ENCODE peak calls at places on chromosomes 2 and 18, in seven cellular contexts. Z is K562, I is adrenal gland, E is spleen, B is lower leg skin, Y is body of pancreas, T is A549. N is an unnamed sample.
A peak's percentile ranks its signal among the peaks of the same experiment; 100 is the strongest.

GRCh38 chr2:197972017-197972416 is 167.6 kb downstream of the PLCL1 start:
- DNase-seq in I (peak; percentile 85), T (no peak), E (no peak), Y (peak; percentile 54), Z (no peak), B (peak; percentile 59), N (peak; percentile 72)

GRCh38 chr2:66901344-66901743 is 466.4 kb downstream of the MEIS1 start:
- DNase-seq in Y (no peak), Z (no peak), B (no peak), E (no peak), T (no peak), I (no peak), N (no peak)

GRCh38 chr2:121326628-121327027 is 41.6 kb upstream of the TFCP2L1 start:
- DNase-seq in Z (no peak), T (no peak), I (no peak), E (no peak), B (no peak), Y (no peak), N (no peak)

GRCh38 chr2:201257381-201257940 is 2.9 kb upstream of the CASP8 start:
- DNase-seq in E (peak; percentile 89), I (peak; percentile 14), Y (peak; percentile 41), Z (peak; percentile 37), T (no peak), B (no peak), N (peak; percentile 5)

GRCh38 chr2:106825161-106825560 is 60.8 kb downstream of the ST6GAL2 start:
- DNase-seq in I (no peak), Y (no peak), Z (no peak), B (no peak), T (peak; percentile 17), E (no peak), N (no peak)

GRCh38 chr18:77207540-77207939 is 42.1 kb upstream of the GALR1 start:
- DNase-seq in B (peak; percentile 65), Z (no peak), Y (peak; percentile 83), E (no peak), T (peak; percentile 68), I (peak; percentile 68), N (peak; percentile 65)

GRCh38 chr2:168685619-168686453 is 116.6 kb upstream of the NOSTRIN start:
- DNase-seq in T (no peak), Z (peak; percentile 23), B (no peak), Y (no peak), I (no peak), E (no peak), N (no peak)

GRCh38 chr2:216949685-216950397 is 90.0 kb upstream of the TNP1 start:
- DNase-seq in B (no peak), I (no peak), T (no peak), Z (no peak), E (no peak), Y (no peak), N (no peak)

GRCh38 chr2:54964271-54964670 is 86.0 kb downstream of the RTN4 start:
- DNase-seq in Y (no peak), E (no peak), T (no peak), B (no peak), I (no peak), Z (no peak), N (peak; percentile 60)

GRCh38 chr2:118577202-118577601 is 270.2 kb downstream of the EN1 start:
- DNase-seq in E (no peak), I (no peak), Y (no peak), B (no peak), T (no peak), Z (no peak), N (no peak)

GRCh38 chr2:217948897-217949296 is 53.9 kb downstream of the TNS1 start:
- DNase-seq in Z (no peak), Y (no peak), E (peak; percentile 54), B (no peak), I (no peak), T (no peak), N (no peak)

GRCh38 chr2:100291152-100291970 is 30.9 kb downstream of the LONRF2 start:
- DNase-seq in Y (peak; percentile 64), I (peak; percentile 97), E (no peak), B (no peak), T (peak; percentile 99), Z (peak; percentile 90), N (peak; percentile 99)

GRCh38 chr2:224147174-224147573 is 108.1 kb upstream of the SERPINE2 start:
- DNase-seq in Y (no peak), T (peak; percentile 27), Z (no peak), E (no peak), B (no peak), I (no peak), N (peak; percentile 30)

GRCh38 chr18:23143059-23143831 is 8.0 kb downstream of the CABLES1 start:
- DNase-seq in I (peak; percentile 68), T (no peak), Y (peak; percentile 42), B (peak; percentile 79), Z (no peak), E (no peak), N (no peak)

GRCh38 chr2:234873828-234874173 is 78.0 kb upstream of the SH3BP4 start:
- DNase-seq in E (no peak), I (no peak), Y (peak; percentile 33), Z (no peak), B (peak; percentile 31), T (peak; percentile 33), N (peak; percentile 70)

GRCh38 chr2:202037086-202037485 is 3.4 kb downstream of the FZD7 start:
- DNase-seq in T (no peak), Z (no peak), E (no peak), I (no peak), Y (no peak), B (no peak), N (peak; percentile 63)

GRCh38 chr2:8312861-8313768 is 368.7 kb upstream of the ID2 start:
- DNase-seq in T (peak; percentile 28), I (no peak), B (peak; percentile 13), Z (peak; percentile 59), Y (no peak), E (no peak), N (peak; percentile 11)

GRCh38 chr2:71531522-71532047 is 78.2 kb downstream of the DYSF start:
- DNase-seq in T (peak; percentile 55), I (no peak), E (no peak), Y (no peak), B (no peak), Z (peak; percentile 30), N (peak; percentile 25)

GRCh38 chr2:227339098-227339599 is 14.1 kb downstream of the MFF start:
- DNase-seq in E (no peak), Y (no peak), Z (no peak), B (no peak), I (no peak), T (peak; percentile 27), N (no peak)

GRCh38 chr2:25557179-25558036 is 116.0 kb downstream of the DTNB start:
- DNase-seq in E (no peak), T (no peak), Z (no peak), Y (no peak), B (no peak), I (no peak), N (no peak)

GRCh38 chr2:217932661-217933325 is 70.0 kb downstream of the TNS1 start:
- DNase-seq in I (peak; percentile 81), Z (no peak), E (no peak), B (no peak), Y (no peak), T (no peak), N (no peak)

GRCh38 chr2:53767405-53768232 is at the start of gene CHAC2:
- DNase-seq in Y (peak; percentile 87), I (peak; percentile 93), Z (peak; percentile 76), B (peak; percentile 72), E (peak; percentile 97), T (peak; percentile 91), N (peak; percentile 78)
- TF ChIP-seq POLR2A in Y (no peak), I (no peak), Z (peak; percentile 89), B (no peak), E (peak; percentile 54), T (peak; percentile 89), N (peak; percentile 61)

DNA sequence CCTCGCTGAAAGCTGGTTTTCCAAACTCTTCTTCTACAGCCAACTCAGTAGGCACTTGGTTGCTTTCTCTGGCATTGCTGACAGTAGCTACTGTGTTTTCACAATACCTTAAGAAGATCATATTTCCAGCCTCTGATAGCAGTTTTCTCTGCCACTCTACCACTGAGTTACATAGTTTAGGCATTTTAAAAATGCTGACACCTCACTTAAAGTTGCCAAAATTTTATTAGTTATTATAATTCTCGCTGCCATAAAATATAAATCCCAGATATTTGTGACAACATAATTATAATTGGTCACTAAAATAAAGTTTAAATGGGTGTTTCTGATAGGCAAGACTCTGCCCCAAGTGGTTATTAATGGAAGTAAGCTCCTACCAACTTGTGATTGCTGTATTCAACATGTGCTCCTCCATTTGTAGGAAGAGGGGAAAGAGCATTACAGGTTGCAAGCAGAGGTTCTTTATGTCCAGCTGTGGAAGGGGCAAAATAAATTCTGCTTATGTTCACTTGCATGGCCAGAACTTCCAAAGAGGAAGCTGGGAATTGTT is 1202.8 kb downstream of the CNTNAP5 start:
- DNase-seq in Y (no peak), B (no peak), Z (no peak), E (no peak), I (no peak), T (no peak), N (no peak)
- TF ChIP-seq CTCF in Y (no peak), B (no peak), Z (no peak), E (no peak), I (no peak), T (no peak), N (no peak)

GRCh38 chr2:207530160-207531023 is 630 bp downstream of the CREB1 start:
- DNase-seq in I (peak; percentile 62), B (no peak), Z (peak; percentile 56), E (peak; percentile 92), T (peak; percentile 49), Y (peak; percentile 58), N (no peak)

GRCh38 chr2:207529330-207530159 is at the start of gene CREB1:
- DNase-seq in Z (peak; percentile 89), T (peak; percentile 98), B (peak; percentile 98), Y (peak; percentile 98), I (peak; percentile 98), E (peak; percentile 100), N (peak; percentile 98)

GRCh38 chr2:207532676-207533075 is 2.9 kb downstream of the CREB1 start:
- DNase-seq in B (no peak), E (no peak), Z (no peak), T (no peak), I (no peak), Y (no peak), N (no peak)

GRCh38 chr2:207528980-207529329 is 807 bp upstream of the CREB1 start:
- DNase-seq in I (peak; percentile 31), T (peak; percentile 39), Z (peak; percentile 29), E (no peak), Y (no peak), B (no peak), N (no peak)

GRCh38 chr2:207531024-207531411 is 1.3 kb downstream of the CREB1 start:
- DNase-seq in E (no peak), Z (no peak), Y (no peak), I (no peak), T (no peak), B (no peak), N (no peak)
- TF ChIP-seq POLR2A in E (no peak), Z (no peak), Y (no peak), I (no peak), T (no peak), B (no peak), N (no peak)

DNA sequence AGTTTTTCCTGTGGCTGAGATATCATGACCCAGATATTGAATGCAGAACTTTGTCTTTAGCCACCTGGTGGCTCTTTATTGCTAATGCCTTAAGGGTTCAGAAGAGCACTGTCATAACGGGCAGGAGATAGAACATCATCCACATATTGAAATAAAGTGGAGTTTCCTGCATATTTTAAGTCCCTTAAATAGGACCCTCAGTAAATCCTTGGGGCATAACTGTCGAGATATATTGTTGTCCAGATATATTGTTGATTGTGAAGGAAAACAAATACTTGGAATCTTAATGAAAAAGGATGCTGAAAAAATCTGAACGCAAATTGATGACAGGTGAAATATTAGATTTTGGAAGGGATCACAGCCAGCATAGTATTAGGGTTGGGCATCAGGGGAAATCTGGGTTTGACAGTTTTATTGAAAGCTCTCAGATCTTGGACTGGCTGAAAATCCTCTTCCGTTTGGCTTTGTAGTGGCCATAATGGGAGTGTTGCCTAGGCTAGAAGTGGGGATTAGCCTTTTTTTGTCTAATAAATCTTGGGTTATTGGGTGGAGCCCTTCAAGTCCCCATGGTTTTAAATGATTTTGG is 13.9 kb upstream of the ZDBF2 start:
- DNase-seq in Y (no peak), Z (peak; percentile 14), B (no peak), I (peak; percentile 47), T (peak; percentile 54), E (no peak), N (peak; percentile 10)
- TF ChIP-seq CTCF in Y (peak; percentile 25), Z (peak; percentile 18), B (no peak), I (peak; percentile 74), T (peak; percentile 40), E (peak; percentile 42), N (peak; percentile 43)